ENCODE peak calls at places on chromosomes 3 and 15, in nine cellular contexts. One of them, this sample, is unnamed.

GRCh38 chr3:160124224-160124623 is 101.0 kb upstream of the C3orf80 start:
- DNase-seq in Calu3: no peak
- DNase-seq in fibroblast of lung: no peak
- DNase-seq in dorsolateral prefrontal cortex: no peak
- DNase-seq in nephron progenitor cell: no peak
- DNase-seq in tibial artery: no peak
- DNase-seq in cardiac fibroblast: no peak
- DNase-seq in left ventricle myocardium inferior: no peak
- DNase-seq in neural crest cell: no peak
- DNase-seq in this sample: no peak

GRCh38 chr15:83065431-83065830 is 1.6 kb downstream of the BTBD1 start:
- DNase-seq in fibroblast of lung: no peak
- DNase-seq in Calu3: no peak
- DNase-seq in cardiac fibroblast: no peak
- DNase-seq in neural crest cell: no peak
- DNase-seq in nephron progenitor cell: no peak
- DNase-seq in left ventricle myocardium inferior: no peak
- DNase-seq in dorsolateral prefrontal cortex: no peak
- DNase-seq in tibial artery: no peak
- DNase-seq in this sample: no peak

GRCh38 chr15:65085990-65086679 is 9.6 kb downstream of the KBTBD13 start:
- DNase-seq in left ventricle myocardium inferior: no peak
- DNase-seq in nephron progenitor cell: peak
- DNase-seq in fibroblast of lung: no peak
- DNase-seq in neural crest cell: no peak
- DNase-seq in dorsolateral prefrontal cortex: no peak
- DNase-seq in Calu3: peak
- DNase-seq in tibial artery: peak
- DNase-seq in cardiac fibroblast: peak
- DNase-seq in this sample: peak

GRCh38 chr15:51398676-51399075 is 57.2 kb downstream of the GLDN start:
- DNase-seq in neural crest cell: no peak
- DNase-seq in fibroblast of lung: no peak
- DNase-seq in Calu3: no peak
- DNase-seq in tibial artery: no peak
- DNase-seq in cardiac fibroblast: no peak
- DNase-seq in left ventricle myocardium inferior: no peak
- DNase-seq in nephron progenitor cell: no peak
- DNase-seq in dorsolateral prefrontal cortex: no peak
- DNase-seq in this sample: no peak

GRCh38 chr15:27429577-27429976 is 458.6 kb downstream of the GABRG3 start:
- DNase-seq in neural crest cell: no peak
- DNase-seq in Calu3: no peak
- DNase-seq in nephron progenitor cell: no peak
- DNase-seq in left ventricle myocardium inferior: no peak
- DNase-seq in tibial artery: no peak
- DNase-seq in dorsolateral prefrontal cortex: no peak
- DNase-seq in cardiac fibroblast: no peak
- DNase-seq in fibroblast of lung: no peak
- DNase-seq in this sample: no peak

GRCh38 chr3:188830955-188831354 is 340.8 kb upstream of the TPRG1 start:
- DNase-seq in neural crest cell: no peak
- DNase-seq in nephron progenitor cell: no peak
- DNase-seq in fibroblast of lung: no peak
- DNase-seq in left ventricle myocardium inferior: no peak
- DNase-seq in tibial artery: no peak
- DNase-seq in dorsolateral prefrontal cortex: no peak
- DNase-seq in Calu3: peak
- DNase-seq in cardiac fibroblast: peak
- DNase-seq in this sample: no peak

GRCh38 chr3:111924283-111924682 is 54.5 kb upstream of the ABHD10 start:
- DNase-seq in cardiac fibroblast: peak
- DNase-seq in tibial artery: peak
- DNase-seq in fibroblast of lung: no peak
- DNase-seq in Calu3: peak
- DNase-seq in left ventricle myocardium inferior: peak
- DNase-seq in nephron progenitor cell: no peak
- DNase-seq in dorsolateral prefrontal cortex: no peak
- DNase-seq in neural crest cell: no peak
- DNase-seq in this sample: no peak

GRCh38 chr15:88834211-88834812 is 31.1 kb downstream of the ACAN start:
- DNase-seq in fibroblast of lung: peak
- DNase-seq in neural crest cell: peak
- DNase-seq in cardiac fibroblast: peak
- DNase-seq in tibial artery: peak
- DNase-seq in dorsolateral prefrontal cortex: peak
- DNase-seq in nephron progenitor cell: peak
- DNase-seq in Calu3: peak
- DNase-seq in left ventricle myocardium inferior: peak
- DNase-seq in this sample: peak

GRCh38 chr3:58041826-58042324 is 33.7 kb downstream of the FLNB start:
- DNase-seq in cardiac fibroblast: peak
- DNase-seq in neural crest cell: no peak
- DNase-seq in dorsolateral prefrontal cortex: no peak
- DNase-seq in left ventricle myocardium inferior: no peak
- DNase-seq in tibial artery: no peak
- DNase-seq in fibroblast of lung: peak
- DNase-seq in Calu3: no peak
- DNase-seq in nephron progenitor cell: no peak
- DNase-seq in this sample: no peak

GRCh38 chr3:71029770-71030169 is 553.8 kb downstream of the FOXP1 start:
- DNase-seq in nephron progenitor cell: no peak
- DNase-seq in tibial artery: no peak
- DNase-seq in neural crest cell: no peak
- DNase-seq in dorsolateral prefrontal cortex: no peak
- DNase-seq in cardiac fibroblast: no peak
- DNase-seq in fibroblast of lung: no peak
- DNase-seq in left ventricle myocardium inferior: no peak
- DNase-seq in Calu3: no peak
- DNase-seq in this sample: no peak

GRCh38 chr3:11610044-11610671 is 33.6 kb downstream of the VGLL4 start:
- DNase-seq in Calu3: no peak
- DNase-seq in fibroblast of lung: peak
- DNase-seq in dorsolateral prefrontal cortex: no peak
- DNase-seq in nephron progenitor cell: peak
- DNase-seq in left ventricle myocardium inferior: no peak
- DNase-seq in cardiac fibroblast: peak
- DNase-seq in neural crest cell: peak
- DNase-seq in tibial artery: no peak
- DNase-seq in this sample: no peak

GRCh38 chr15:57606816-57607215 is 15.1 kb downstream of the MYZAP start:
- DNase-seq in neural crest cell: no peak
- DNase-seq in Calu3: no peak
- DNase-seq in left ventricle myocardium inferior: no peak
- DNase-seq in cardiac fibroblast: no peak
- DNase-seq in tibial artery: no peak
- DNase-seq in dorsolateral prefrontal cortex: no peak
- DNase-seq in nephron progenitor cell: no peak
- DNase-seq in fibroblast of lung: no peak
- DNase-seq in this sample: no peak

GRCh38 chr3:156635034-156635433 is 39.4 kb upstream of the TIPARP start:
- DNase-seq in tibial artery: no peak
- DNase-seq in nephron progenitor cell: no peak
- DNase-seq in dorsolateral prefrontal cortex: no peak
- DNase-seq in fibroblast of lung: no peak
- DNase-seq in Calu3: no peak
- DNase-seq in left ventricle myocardium inferior: no peak
- DNase-seq in neural crest cell: no peak
- DNase-seq in cardiac fibroblast: no peak
- DNase-seq in this sample: no peak

GRCh38 chr3:150495149-150495548 is 51.1 kb downstream of the SERP1 start:
- DNase-seq in fibroblast of lung: no peak
- DNase-seq in nephron progenitor cell: no peak
- DNase-seq in neural crest cell: no peak
- DNase-seq in left ventricle myocardium inferior: no peak
- DNase-seq in tibial artery: no peak
- DNase-seq in dorsolateral prefrontal cortex: no peak
- DNase-seq in Calu3: no peak
- DNase-seq in cardiac fibroblast: no peak
- DNase-seq in this sample: no peak

GRCh38 chr3:105610473-105610872 is 243.8 kb downstream of the ALCAM start:
- DNase-seq in tibial artery: no peak
- DNase-seq in left ventricle myocardium inferior: no peak
- DNase-seq in neural crest cell: no peak
- DNase-seq in Calu3: no peak
- DNase-seq in nephron progenitor cell: no peak
- DNase-seq in cardiac fibroblast: no peak
- DNase-seq in fibroblast of lung: no peak
- DNase-seq in dorsolateral prefrontal cortex: no peak
- DNase-seq in this sample: no peak

GRCh38 chr15:44069489-44069888 is 125.6 kb downstream of the FRMD5 start:
- DNase-seq in cardiac fibroblast: no peak
- DNase-seq in dorsolateral prefrontal cortex: no peak
- DNase-seq in Calu3: no peak
- DNase-seq in tibial artery: no peak
- DNase-seq in fibroblast of lung: no peak
- DNase-seq in left ventricle myocardium inferior: no peak
- DNase-seq in neural crest cell: no peak
- DNase-seq in nephron progenitor cell: no peak
- DNase-seq in this sample: no peak

GRCh38 chr15:66573719-66574641 is 8.2 kb upstream of the LCTL start:
- DNase-seq in Calu3: no peak
- DNase-seq in left ventricle myocardium inferior: no peak
- DNase-seq in cardiac fibroblast: peak
- DNase-seq in fibroblast of lung: peak
- DNase-seq in nephron progenitor cell: no peak
- DNase-seq in tibial artery: no peak
- DNase-seq in neural crest cell: no peak
- DNase-seq in dorsolateral prefrontal cortex: no peak
- DNase-seq in this sample: peak

GRCh38 chr3:21502631-21503030 is 248.4 kb downstream of the ZNF385D start:
- DNase-seq in tibial artery: no peak
- DNase-seq in cardiac fibroblast: no peak
- DNase-seq in fibroblast of lung: no peak
- DNase-seq in Calu3: no peak
- DNase-seq in neural crest cell: no peak
- DNase-seq in dorsolateral prefrontal cortex: no peak
- DNase-seq in nephron progenitor cell: no peak
- DNase-seq in left ventricle myocardium inferior: no peak
- DNase-seq in this sample: no peak

GRCh38 chr3:43895573-43895972 is 204.8 kb downstream of the ABHD5 start:
- DNase-seq in cardiac fibroblast: no peak
- DNase-seq in dorsolateral prefrontal cortex: no peak
- DNase-seq in neural crest cell: no peak
- DNase-seq in fibroblast of lung: no peak
- DNase-seq in left ventricle myocardium inferior: no peak
- DNase-seq in Calu3: no peak
- DNase-seq in tibial artery: no peak
- DNase-seq in nephron progenitor cell: no peak
- DNase-seq in this sample: no peak

DNA sequence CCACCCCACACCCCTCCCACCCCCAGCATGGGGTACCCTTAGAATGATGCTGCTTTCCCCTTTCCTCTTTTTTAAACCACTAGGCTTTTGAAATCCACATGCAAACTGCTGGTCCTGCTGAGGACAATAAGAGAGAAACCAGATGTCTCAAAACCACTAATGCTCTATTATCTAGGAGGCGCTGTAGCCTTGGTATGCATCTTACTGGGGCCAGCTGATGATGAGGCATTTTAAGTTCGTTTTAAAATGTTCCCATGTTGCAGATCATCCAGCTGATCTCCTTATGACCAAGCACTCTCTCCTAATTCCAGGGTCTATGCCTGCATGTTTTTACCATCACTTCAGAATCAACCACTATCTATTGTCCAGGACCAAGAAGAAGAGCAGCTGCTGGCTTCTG is 1.3 kb downstream of the NME9 start:
- DNase-seq in tibial artery: no peak
- DNase-seq in neural crest cell: no peak
- DNase-seq in Calu3: no peak
- DNase-seq in nephron progenitor cell: no peak
- DNase-seq in left ventricle myocardium inferior: no peak
- DNase-seq in fibroblast of lung: peak
- DNase-seq in cardiac fibroblast: peak
- DNase-seq in dorsolateral prefrontal cortex: no peak
- DNase-seq in this sample: peak
- TF ChIP-seq CTCF in tibial artery: no peak
- TF ChIP-seq CTCF in neural crest cell: no peak
- TF ChIP-seq CTCF in Calu3: no peak
- TF ChIP-seq CTCF in nephron progenitor cell: no peak
- TF ChIP-seq CTCF in left ventricle myocardium inferior: no peak
- TF ChIP-seq CTCF in fibroblast of lung: no peak
- TF ChIP-seq CTCF in cardiac fibroblast: peak
- TF ChIP-seq CTCF in dorsolateral prefrontal cortex: no peak
- TF ChIP-seq CTCF in this sample: peak

DNA sequence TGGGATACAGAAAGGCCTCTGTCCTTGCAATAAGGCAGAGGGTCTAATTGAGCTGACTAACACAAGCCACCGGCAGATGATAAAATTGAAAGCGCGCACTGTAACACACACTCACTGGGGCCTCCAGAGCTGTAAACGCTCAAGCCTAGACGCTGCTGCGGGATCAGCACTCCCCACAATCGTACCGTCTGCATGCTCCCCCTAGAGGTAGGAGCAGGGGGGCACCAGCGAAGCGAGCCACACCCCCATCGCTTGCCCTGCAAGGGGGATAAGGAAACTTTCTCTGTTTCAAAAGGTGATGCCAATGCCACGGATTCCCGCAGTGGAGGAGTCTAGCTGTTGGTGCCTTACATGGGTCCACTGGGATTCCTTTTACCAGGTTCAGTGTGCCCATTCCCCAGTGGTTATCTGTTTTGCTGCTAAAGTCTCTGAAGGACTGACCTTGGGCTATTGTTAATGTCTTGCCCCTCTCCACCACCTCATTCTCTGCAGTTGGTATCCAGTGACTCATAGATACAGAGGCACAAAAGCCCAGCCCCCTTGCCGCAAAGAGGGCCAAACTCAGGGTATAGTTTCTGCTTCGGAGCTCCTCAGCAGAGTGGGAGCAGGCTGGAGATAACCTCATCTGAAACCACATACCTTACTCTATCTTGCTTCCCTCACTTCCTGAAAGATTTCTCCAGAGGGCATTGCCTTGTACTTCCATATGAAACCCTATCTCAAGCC is 139.3 kb upstream of the KBTBD8 start:
- DNase-seq in dorsolateral prefrontal cortex: no peak
- DNase-seq in nephron progenitor cell: no peak
- DNase-seq in tibial artery: no peak
- DNase-seq in left ventricle myocardium inferior: no peak
- DNase-seq in Calu3: no peak
- DNase-seq in fibroblast of lung: no peak
- DNase-seq in cardiac fibroblast: no peak
- DNase-seq in neural crest cell: peak
- DNase-seq in this sample: no peak
- TF ChIP-seq CTCF in dorsolateral prefrontal cortex: no peak
- TF ChIP-seq CTCF in nephron progenitor cell: peak
- TF ChIP-seq CTCF in tibial artery: no peak
- TF ChIP-seq CTCF in left ventricle myocardium inferior: no peak
- TF ChIP-seq CTCF in Calu3: no peak
- TF ChIP-seq CTCF in fibroblast of lung: no peak
- TF ChIP-seq CTCF in cardiac fibroblast: no peak
- TF ChIP-seq CTCF in neural crest cell: peak
- TF ChIP-seq CTCF in this sample: no peak

GRCh38 chr3:88167704-88168103 is 17.9 kb downstream of the C3orf38 start:
- DNase-seq in cardiac fibroblast: no peak
- DNase-seq in neural crest cell: no peak
- DNase-seq in dorsolateral prefrontal cortex: no peak
- DNase-seq in fibroblast of lung: peak
- DNase-seq in Calu3: no peak
- DNase-seq in nephron progenitor cell: no peak
- DNase-seq in left ventricle myocardium inferior: no peak
- DNase-seq in tibial artery: no peak
- DNase-seq in this sample: no peak
- TF ChIP-seq CTCF in cardiac fibroblast: no peak
- TF ChIP-seq CTCF in neural crest cell: no peak
- TF ChIP-seq CTCF in dorsolateral prefrontal cortex: no peak
- TF ChIP-seq CTCF in fibroblast of lung: no peak
- TF ChIP-seq CTCF in Calu3: no peak
- TF ChIP-seq CTCF in nephron progenitor cell: no peak
- TF ChIP-seq CTCF in left ventricle myocardium inferior: no peak
- TF ChIP-seq CTCF in tibial artery: no peak
- TF ChIP-seq CTCF in this sample: no peak

GRCh38 chr15:40763801-40764765 is at the start of gene GCHFR:
- DNase-seq in tibial artery: peak
- DNase-seq in fibroblast of lung: peak
- DNase-seq in dorsolateral prefrontal cortex: no peak
- DNase-seq in left ventricle myocardium inferior: peak
- DNase-seq in cardiac fibroblast: peak
- DNase-seq in neural crest cell: peak
- DNase-seq in Calu3: peak
- DNase-seq in nephron progenitor cell: peak
- DNase-seq in this sample: no peak
- TF ChIP-seq CTCF in tibial artery: peak
- TF ChIP-seq CTCF in fibroblast of lung: peak
- TF ChIP-seq CTCF in dorsolateral prefrontal cortex: no peak
- TF ChIP-seq CTCF in left ventricle myocardium inferior: peak
- TF ChIP-seq CTCF in cardiac fibroblast: peak
- TF ChIP-seq CTCF in neural crest cell: peak
- TF ChIP-seq CTCF in Calu3: no peak
- TF ChIP-seq CTCF in nephron progenitor cell: peak
- TF ChIP-seq CTCF in this sample: peak